ENCODE peak calls at places on chromosomes 7 and 10, in five cellular contexts. F is PC-9, C is hepatocyte, S is OCI-LY7, A is HCT116. P is an unnamed sample. For H3K79me2, the result is how much of the 10 kb centered on the place peaks cover.

GRCh38 chr10:76902949-76903348 is 734.7 kb downstream of the KCNMA1 start:
- DNase-seq in F (no peak), C (peak), S (peak), A (peak), P (no peak)

GRCh38 chr10:128095023-128095752 is 31.0 kb downstream of the MKI67 start:
- DNase-seq in F (no peak), C (peak), S (peak), A (peak), P (no peak)

GRCh38 chr10:117217196-117217761 is 20.0 kb downstream of the KCNK18 start:
- DNase-seq in F (no peak), C (peak), S (no peak), A (no peak), P (no peak)

GRCh38 chr10:88642991-88643390 is 21.3 kb upstream of the LIPF start:
- DNase-seq in F (peak), C (no peak), S (no peak), A (no peak), P (peak)

GRCh38 chr10:128078136-128078969 is 47.9 kb downstream of the MKI67 start:
- DNase-seq in F (no peak), C (peak), S (peak), A (peak), P (no peak)

GRCh38 chr10:93073539-93074136 is at the start of gene CYP26A1:
- DNase-seq in F (no peak), C (no peak), S (no peak), A (no peak), P (peak)

GRCh38 chr10:13503745-13504463 is 24.9 kb downstream of the BEND7 start:
- DNase-seq in F (peak), C (peak), S (no peak), A (no peak), P (peak)

GRCh38 chr7:51246258-51247245 is 70.1 kb downstream of the COBL start:
- DNase-seq in F (no peak), C (no peak), S (no peak), A (no peak), P (no peak)

GRCh38 chr10:32210306-32211045 is 136.5 kb downstream of the EPC1 start:
- DNase-seq in F (no peak), C (peak), S (peak), A (peak), P (peak)

GRCh38 chr10:114436941-114437340 is 32.6 kb upstream of the AFAP1L2 start:
- DNase-seq in F (no peak), C (no peak), S (no peak), A (no peak), P (no peak)

GRCh38 chr7:92684274-92684673 is 94.1 kb upstream of the FAM133B start:
- DNase-seq in F (no peak), C (no peak), S (no peak), A (no peak), P (no peak)

GRCh38 chr7:92681633-92682032 is 91.4 kb upstream of the FAM133B start:
- DNase-seq in F (no peak), C (no peak), S (no peak), A (no peak), P (no peak)

GRCh38 chr7:92682767-92683539 is 92.8 kb upstream of the FAM133B start:
- DNase-seq in F (peak), C (no peak), S (no peak), A (no peak), P (no peak)

GRCh38 chr7:92680458-92680857 is 90.3 kb upstream of the FAM133B start:
- DNase-seq in F (no peak), C (no peak), S (peak), A (no peak), P (no peak)

DNA sequence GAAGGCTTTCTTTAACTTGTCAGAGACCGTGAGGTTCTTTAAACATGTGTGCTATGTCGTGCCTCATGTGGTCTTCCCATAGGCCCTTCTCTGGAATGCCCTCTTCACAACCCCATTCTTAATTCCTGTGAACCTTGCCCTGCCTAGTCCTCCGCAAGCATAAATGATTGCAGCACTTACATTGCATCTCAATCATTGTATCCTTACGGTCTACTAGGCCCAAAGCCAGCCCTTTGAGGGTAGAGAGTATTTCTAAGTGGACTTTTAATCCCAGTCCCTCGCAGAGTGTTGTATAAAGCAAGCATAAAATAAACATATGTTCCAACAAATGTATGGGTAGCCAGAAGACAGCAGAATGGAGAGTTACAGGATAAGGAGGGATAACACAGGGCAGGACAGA is 92.1 kb upstream of the FAM133B start:
- DNase-seq in F (no peak), C (no peak), S (no peak), A (no peak), P (no peak)
- H3K79me2 ChIP-seq in F (under half), C (under half), S (under half), A (under half), P (half or more)

GRCh38 chr7:141263983-141264382 is 190.1 kb downstream of the TMEM178B start:
- DNase-seq in F (no peak), C (no peak), S (no peak), A (no peak), P (no peak)

GRCh38 chr7:141265668-141266067 is 191.8 kb downstream of the TMEM178B start:
- DNase-seq in F (no peak), C (no peak), S (no peak), A (no peak), P (no peak)

GRCh38 chr7:141264511-141264910 is 190.6 kb downstream of the TMEM178B start:
- DNase-seq in F (no peak), C (no peak), S (no peak), A (no peak), P (no peak)

GRCh38 chr7:141263508-141263907 is 189.6 kb downstream of the TMEM178B start:
- DNase-seq in F (no peak), C (no peak), S (no peak), A (no peak), P (no peak)

DNA sequence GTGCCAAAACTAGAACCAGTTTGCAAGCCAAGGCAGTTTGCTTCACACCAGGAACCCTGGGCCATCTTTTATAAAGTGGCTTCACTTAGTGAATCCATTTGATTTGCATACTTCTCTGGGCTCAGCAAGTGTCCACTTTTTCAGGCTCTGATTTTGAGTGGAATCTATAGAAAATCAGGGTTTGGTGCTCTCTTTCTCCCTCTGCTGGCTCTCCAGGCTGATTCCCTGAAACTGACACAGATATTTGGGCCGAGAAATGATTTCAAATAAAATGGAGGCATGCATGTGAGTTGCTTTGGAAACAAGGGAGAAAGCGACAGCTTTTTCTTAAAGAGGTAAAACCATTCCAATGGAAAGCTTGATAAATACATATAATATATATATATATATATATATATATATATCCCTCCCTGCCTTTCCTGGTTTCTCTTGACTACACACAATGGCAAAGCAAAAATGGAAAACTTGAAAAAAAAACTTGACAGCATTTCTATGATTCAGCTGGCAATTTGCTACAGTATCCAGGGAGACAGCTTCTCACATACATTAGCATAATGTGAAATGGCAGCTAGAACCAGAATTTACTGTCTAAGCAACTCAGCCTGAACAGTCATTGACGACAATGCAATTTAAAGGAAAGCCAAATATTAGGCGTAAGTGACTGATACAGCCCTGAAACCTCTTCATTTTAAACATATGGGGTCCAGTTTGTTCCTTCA is 188.4 kb downstream of the TMEM178B start:
- DNase-seq in F (no peak), C (no peak), S (no peak), A (no peak), P (no peak)
- TF ChIP-seq CTCF in F (peak), C (peak), S (peak), A (peak), P (no peak)

DNA sequence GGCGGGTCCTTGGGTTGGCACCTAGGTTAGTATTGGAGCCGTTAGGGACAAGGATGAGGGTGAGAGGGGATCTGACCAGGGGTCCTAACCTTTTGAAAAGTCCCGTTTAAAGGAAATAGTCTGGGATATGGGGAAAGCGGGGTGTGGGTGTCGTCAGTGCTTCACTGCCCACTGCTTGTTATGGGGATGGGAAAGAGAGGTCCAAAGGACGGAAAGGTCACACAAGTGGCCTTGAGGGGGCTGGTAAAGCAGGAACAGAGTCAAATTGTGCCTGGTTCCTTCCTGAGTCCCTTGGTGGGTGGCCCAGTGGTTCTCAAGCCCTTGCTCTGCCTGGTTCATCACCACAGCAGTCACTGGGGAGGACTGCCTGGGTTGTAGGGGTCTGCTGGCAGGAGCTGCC is 2.6 kb upstream of the ZNF775 start:
- DNase-seq in F (no peak), C (no peak), S (no peak), A (no peak), P (no peak)
- H3K79me2 ChIP-seq in F (under half), C (half or more), S (under half), A (under half), P (under half)

GRCh38 chr10:3162533-3162932 is 10.0 kb downstream of the PITRM1 start:
- DNase-seq in F (no peak), C (no peak), S (no peak), A (no peak), P (no peak)
- TF ChIP-seq CTCF in F (peak), C (no peak), S (peak), A (peak), P (peak)

DNA sequence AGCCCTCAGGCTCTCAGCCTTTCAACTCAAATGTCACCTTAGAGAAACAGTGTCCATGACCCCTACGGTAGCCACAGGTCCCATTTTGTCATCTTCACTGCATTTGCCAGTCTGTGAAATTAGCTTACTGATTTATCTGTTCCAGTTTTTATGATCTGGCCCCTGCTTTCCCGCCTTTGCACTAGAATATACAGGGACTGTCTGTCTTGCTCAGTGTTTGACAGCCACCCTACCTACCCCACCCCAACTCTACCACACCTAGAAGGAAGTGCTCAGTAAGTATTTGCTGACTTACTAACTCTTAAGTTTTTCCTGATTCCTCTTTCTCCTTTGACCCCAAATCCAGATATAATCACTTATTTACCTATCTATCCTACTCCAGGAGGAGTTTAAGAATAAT is 49.5 kb downstream of the CREB3L2 start:
- DNase-seq in F (peak), C (no peak), S (no peak), A (no peak), P (no peak)
- H3K79me2 ChIP-seq in F (half or more), C (half or more), S (under half), A (under half), P (half or more)

GRCh38 chr10:53846809-53847208 is 954.2 kb downstream of the PCDH15 start:
- DNase-seq in F (no peak), C (no peak), S (no peak), A (no peak), P (no peak)
- TF ChIP-seq CTCF in F (no peak), C (no peak), S (peak), A (no peak), P (peak)